ENCODE peak calls at places on chromosome 20, in ten cellular contexts. A is GM10248, V is brain microvascular endothelial cell, W is left lung, F is endothelial cell, Y is MCF 10A, H is foreskin fibroblast, L is progenitor cell of endocrine pancreas, X is tibial nerve, G is HFFc6. N is an unnamed sample.

GRCh38 chr20:34389206-34389953 is 26.3 kb downstream of the ITCH start:
- DNase-seq in V (no peak), A (no peak), F (no peak), Y (peak; percentile 23), H (peak; percentile 67), X (no peak), G (peak; percentile 29), L (no peak), W (no peak), N (no peak)

GRCh38 chr20:24118096-24118780 is 129.7 kb upstream of the GGTLC1 start:
- DNase-seq in L (no peak), W (no peak), V (no peak), G (no peak), X (no peak), H (peak; percentile 51), Y (no peak), F (no peak), A (no peak), N (peak; percentile 39)

GRCh38 chr20:45576995-45577394 is 2.1 kb downstream of the WFDC8 start:
- DNase-seq in H (no peak), V (no peak), A (no peak), G (peak; percentile 33), F (no peak), X (no peak), W (no peak), Y (no peak), L (no peak), N (no peak)

GRCh38 chr20:40524071-40524470 is 165.0 kb downstream of the MAFB start:
- DNase-seq in A (no peak), F (no peak), W (no peak), G (no peak), L (no peak), H (no peak), Y (peak; percentile 45), X (no peak), V (no peak), N (no peak)

GRCh38 chr20:32514760-32515159 is 70.4 kb downstream of the NOL4L start:
- DNase-seq in W (no peak), Y (no peak), H (no peak), L (no peak), V (no peak), A (no peak), X (no peak), G (no peak), F (no peak), N (no peak)

GRCh38 chr20:44759595-44759994 is 13.9 kb downstream of the KCNK15 start:
- DNase-seq in X (no peak), H (no peak), A (no peak), Y (no peak), G (no peak), W (no peak), L (no peak), V (no peak), F (no peak), N (no peak)

GRCh38 chr20:57434390-57434700 is 43.1 kb downstream of the RBM38 start:
- DNase-seq in H (no peak), W (no peak), A (no peak), L (no peak), G (no peak), X (no peak), V (no peak), Y (no peak), F (no peak), N (no peak)

GRCh38 chr20:48503166-48503815 is 324.5 kb downstream of the PREX1 start:
- DNase-seq in F (no peak), Y (no peak), H (no peak), V (no peak), X (no peak), A (no peak), W (no peak), L (no peak), G (no peak), N (no peak)

GRCh38 chr20:62508641-62509051 is 32.9 kb upstream of the GATA5 start:
- DNase-seq in F (no peak), V (no peak), G (no peak), A (no peak), X (no peak), H (no peak), L (no peak), Y (no peak), W (no peak), N (no peak)

GRCh38 chr20:46400253-46400652 is 6.2 kb downstream of the ELMO2 start:
- DNase-seq in L (no peak), H (peak; percentile 85), Y (peak; percentile 26), W (no peak), G (peak; percentile 76), V (peak; percentile 59), A (no peak), F (no peak), X (peak; percentile 43), N (peak; percentile 49)

GRCh38 chr20:25579081-25579770 is 6.1 kb downstream of the NINL start:
- DNase-seq in V (peak; percentile 45), L (no peak), A (no peak), H (no peak), X (no peak), F (no peak), Y (no peak), W (no peak), G (no peak), N (no peak)

DNA sequence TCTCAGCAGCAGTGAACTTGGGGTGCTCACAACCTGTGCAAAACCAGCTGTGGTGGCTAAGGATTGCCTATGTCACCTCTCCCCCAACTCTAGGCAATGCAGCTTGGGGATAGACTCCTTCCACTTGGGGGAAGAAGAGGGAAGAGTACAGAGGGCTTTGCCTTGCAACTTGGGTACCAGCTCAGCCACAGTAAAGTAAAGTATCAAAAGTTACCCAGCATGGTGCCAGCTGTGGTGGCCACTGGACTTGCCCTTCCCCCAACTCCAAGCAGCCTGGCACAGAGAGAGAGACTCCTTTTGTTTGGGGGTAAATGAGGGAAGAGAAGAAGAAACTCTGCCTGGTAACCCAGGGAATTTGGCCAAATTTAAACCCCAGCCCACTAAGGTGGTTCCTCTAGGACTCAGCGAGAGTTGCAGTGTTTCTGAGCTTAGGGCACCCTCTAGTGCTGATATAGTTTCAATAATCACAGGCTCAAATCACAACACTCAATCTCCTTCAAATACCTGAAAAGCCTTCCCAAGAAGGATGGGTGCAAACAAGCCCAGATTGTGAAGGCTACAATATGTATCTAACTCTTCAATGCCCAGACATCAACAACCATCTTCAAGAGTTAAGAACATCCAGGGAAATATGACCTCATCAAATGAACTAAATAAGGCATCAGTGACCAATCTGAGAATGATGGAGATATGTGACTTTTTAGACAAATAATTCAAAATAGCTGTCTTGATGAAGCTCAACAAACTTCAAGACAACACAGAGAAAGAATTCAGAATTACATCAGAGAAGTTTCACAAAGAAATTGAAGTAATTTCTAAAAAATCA is 7.6 kb upstream of the DEFB129 start:
- DNase-seq in X (no peak), F (peak; percentile 17), Y (peak; percentile 38), L (no peak), H (peak; percentile 50), V (peak; percentile 12), A (no peak), G (peak; percentile 5), W (no peak), N (no peak)
- TF ChIP-seq CTCF in X (no peak), F (no peak), Y (peak; percentile 60), L (peak; percentile 56), H (peak; percentile 15), V (peak; percentile 43), A (no peak), G (peak; percentile 65), W (peak; percentile 24), N (peak; percentile 19)

GRCh38 chr20:38187512-38187911 is 22.4 kb upstream of the TGM2 start:
- DNase-seq in V (no peak), Y (peak; percentile 60), F (no peak), H (no peak), X (no peak), W (no peak), G (no peak), A (no peak), L (no peak), N (no peak)
- TF ChIP-seq CTCF in V (peak; percentile 66), Y (no peak), F (no peak), H (no peak), X (no peak), W (no peak), G (no peak), A (no peak), L (peak; percentile 47), N (peak; percentile 13)

GRCh38 chr20:21693322-21693721 is 12.1 kb upstream of the PAX1 start:
- DNase-seq in Y (peak; percentile 9), H (no peak), A (no peak), F (no peak), L (no peak), W (no peak), V (no peak), X (no peak), G (no peak), N (no peak)
- TF ChIP-seq CTCF in Y (peak; percentile 10), H (no peak), A (no peak), F (peak; percentile 62), L (peak; percentile 58), W (no peak), V (no peak), X (no peak), G (peak; percentile 7), N (no peak)

GRCh38 chr20:383889-384288 is 3.3 kb downstream of the TRIB3 start:
- DNase-seq in L (no peak), H (no peak), W (no peak), X (no peak), A (no peak), F (no peak), G (no peak), Y (no peak), V (no peak), N (no peak)

GRCh38 chr20:382291-383115 is 1.9 kb downstream of the TRIB3 start:
- DNase-seq in H (no peak), A (no peak), L (no peak), G (no peak), V (no peak), Y (no peak), X (no peak), F (no peak), W (no peak), N (no peak)

GRCh38 chr20:381581-382290 is 1.2 kb downstream of the TRIB3 start:
- DNase-seq in X (peak; percentile 32), F (peak; percentile 50), H (peak; percentile 94), Y (peak; percentile 81), V (peak; percentile 50), G (peak; percentile 43), A (peak; percentile 91), W (peak; percentile 84), L (no peak), N (peak; percentile 80)

GRCh38 chr20:378961-379336 is 1.6 kb upstream of the TRIB3 start:
- DNase-seq in V (no peak), X (no peak), W (no peak), Y (no peak), A (no peak), H (no peak), L (no peak), G (no peak), F (no peak), N (no peak)

DNA sequence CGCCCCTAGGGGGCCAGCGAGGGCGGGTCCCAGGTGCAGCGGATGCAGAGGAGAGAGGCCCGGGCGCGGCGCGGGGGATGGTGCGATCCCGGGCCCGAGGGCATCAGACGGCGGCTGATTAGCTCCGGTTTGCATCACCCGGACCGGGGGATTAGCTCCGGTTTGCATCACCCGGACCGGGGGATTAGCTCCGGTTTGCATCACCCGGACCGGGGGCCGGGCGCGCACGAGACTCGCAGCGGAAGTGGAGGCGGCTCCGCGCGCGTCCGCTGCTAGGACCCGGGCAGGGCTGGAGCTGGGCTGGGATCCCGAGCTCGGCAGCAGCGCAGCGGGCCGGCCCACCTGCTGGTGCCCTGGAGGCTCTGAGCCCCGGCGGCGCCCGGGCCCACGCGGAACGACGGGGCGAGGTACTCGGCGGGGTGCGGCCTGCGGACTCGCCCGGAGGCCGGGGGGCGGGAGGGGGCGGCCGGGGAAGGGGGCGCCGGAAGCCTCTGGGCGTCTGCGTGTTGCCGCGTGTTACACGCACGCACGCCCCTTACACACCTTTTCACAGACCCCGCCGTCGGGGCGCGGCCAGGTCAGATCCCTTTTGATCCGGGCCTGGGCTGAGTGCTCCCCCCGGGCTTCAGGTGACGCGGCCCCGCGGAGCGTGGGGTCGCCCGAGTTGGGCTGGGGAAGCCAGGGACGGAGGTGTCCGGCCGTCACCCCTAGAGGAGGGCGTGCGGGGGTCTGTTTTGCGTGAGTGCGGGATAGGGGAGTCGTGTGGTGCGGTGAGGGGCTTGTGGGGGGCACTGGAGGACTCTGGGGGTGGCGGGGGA is 412 bp downstream of the TRIB3 start:
- DNase-seq in A (peak; percentile 80), G (peak; percentile 21), Y (peak; percentile 85), H (peak; percentile 93), W (peak; percentile 62), L (peak; percentile 65), V (peak; percentile 35), F (peak; percentile 64), X (no peak), N (peak; percentile 72)
- TF ChIP-seq CTCF in A (no peak), G (peak; percentile 37), Y (no peak), H (no peak), W (no peak), L (peak; percentile 43), V (no peak), F (no peak), X (no peak), N (no peak)